ENCODE peak calls at places on chromosomes 1 and 21, in ten cellular contexts. A is HFF-Myc, W is neural crest cell, C is GM03348, S is NCI-H345, L is cardiac muscle cell, I is astrocyte of the spinal cord, R is amygdala, G is GM23338, M is GM13976. Z is an unnamed sample.

GRCh38 chr1:207925210-207925609 is 14.3 kb upstream of the CD34 start:
- DNase-seq in A (no peak), W (peak), C (peak), S (peak), L (peak), I (peak), R (no peak), G (peak), M (no peak), Z (no peak)

GRCh38 chr21:41927727-41928409 is 25.9 kb downstream of the C2CD2 start:
- DNase-seq in A (no peak), W (no peak), C (no peak), S (no peak), L (no peak), I (no peak), R (no peak), G (no peak), M (peak), Z (no peak)

GRCh38 chr1:35544976-35545375 is 12.2 kb downstream of the KIAA0319L start:
- DNase-seq in A (no peak), W (no peak), C (no peak), S (peak), L (peak), I (no peak), R (no peak), G (peak), M (peak), Z (no peak)

GRCh38 chr1:110005971-110006370 is 21.4 kb downstream of the AHCYL1 start:
- DNase-seq in A (no peak), W (no peak), C (peak), S (no peak), L (no peak), I (peak), R (no peak), G (no peak), M (no peak), Z (no peak)

GRCh38 chr21:39083377-39084008 is 99.8 kb downstream of the PSMG1 start:
- DNase-seq in A (no peak), W (no peak), C (no peak), S (no peak), L (peak), I (no peak), R (no peak), G (no peak), M (no peak), Z (no peak)

GRCh38 chr1:17075470-17076255 is 21.8 kb upstream of the SDHB start:
- DNase-seq in A (no peak), W (peak), C (peak), S (no peak), L (peak), I (no peak), R (no peak), G (peak), M (peak), Z (no peak)

GRCh38 chr1:87197156-87197555 is 131.5 kb upstream of the LMO4 start:
- DNase-seq in A (no peak), W (no peak), C (peak), S (no peak), L (peak), I (peak), R (no peak), G (no peak), M (no peak), Z (no peak)

GRCh38 chr1:96840396-96840795 is 118.8 kb downstream of the PTBP2 start:
- DNase-seq in A (no peak), W (no peak), C (no peak), S (no peak), L (no peak), I (peak), R (no peak), G (no peak), M (no peak), Z (no peak)

GRCh38 chr21:35256468-35256988 is 207.4 kb upstream of the RUNX1 start:
- DNase-seq in A (peak), W (peak), C (peak), S (peak), L (peak), I (peak), R (no peak), G (no peak), M (no peak), Z (peak)

GRCh38 chr21:38440746-38441145 is 57.5 kb downstream of the ERG start:
- DNase-seq in A (no peak), W (peak), C (peak), S (no peak), L (peak), I (peak), R (no peak), G (no peak), M (no peak), Z (no peak)

GRCh38 chr1:159170639-159171038 is 776 bp upstream of the CADM3 start:
- DNase-seq in A (no peak), W (no peak), C (no peak), S (no peak), L (peak), I (no peak), R (no peak), G (no peak), M (no peak), Z (no peak)

GRCh38 chr1:36710008-36710407 is 227.3 kb upstream of the CSF3R start:
- DNase-seq in A (no peak), W (no peak), C (no peak), S (no peak), L (no peak), I (no peak), R (no peak), G (no peak), M (no peak), Z (no peak)

GRCh38 chr1:24415910-24416665 is 486 bp downstream of the NIPAL3 start:
- DNase-seq in A (no peak), W (no peak), C (peak), S (no peak), L (peak), I (peak), R (no peak), G (peak), M (no peak), Z (no peak)

GRCh38 chr1:168390261-168390660 is 109.6 kb downstream of the TBX19 start:
- DNase-seq in A (no peak), W (no peak), C (no peak), S (no peak), L (no peak), I (no peak), R (no peak), G (no peak), M (no peak), Z (no peak)

GRCh38 chr21:26146681-26147080 is 23.9 kb downstream of the APP start:
- DNase-seq in A (no peak), W (no peak), C (no peak), S (no peak), L (no peak), I (no peak), R (no peak), G (no peak), M (no peak), Z (no peak)

GRCh38 chr1:86429830-86430229 is 5.9 kb downstream of the CLCA2 start:
- DNase-seq in A (peak), W (no peak), C (peak), S (no peak), L (peak), I (peak), R (no peak), G (no peak), M (no peak), Z (peak)

GRCh38 chr1:15168479-15168878 is 14.9 kb downstream of the TMEM51 start:
- DNase-seq in A (no peak), W (no peak), C (peak), S (no peak), L (peak), I (peak), R (no peak), G (no peak), M (no peak), Z (no peak)

GRCh38 chr1:58895559-58896135 is 111.8 kb upstream of the JUN start:
- DNase-seq in A (no peak), W (no peak), C (no peak), S (no peak), L (no peak), I (no peak), R (no peak), G (no peak), M (no peak), Z (no peak)

GRCh38 chr1:9238550-9238949 is 4.0 kb downstream of the H6PD start:
- DNase-seq in A (no peak), W (no peak), C (no peak), S (no peak), L (no peak), I (no peak), R (no peak), G (no peak), M (no peak), Z (no peak)

GRCh38 chr1:156148236-156148635 is 5.1 kb upstream of the SEMA4A start:
- DNase-seq in A (no peak), W (no peak), C (no peak), S (no peak), L (no peak), I (no peak), R (no peak), G (no peak), M (no peak), Z (no peak)

GRCh38 chr1:227890451-227891222 is 57.1 kb downstream of the WNT9A start:
- DNase-seq in A (no peak), W (no peak), C (no peak), S (no peak), L (no peak), I (no peak), R (no peak), G (no peak), M (no peak), Z (no peak)

GRCh38 chr1:78619803-78620579 is at the start of gene IFI44L:
- DNase-seq in A (peak), W (no peak), C (peak), S (no peak), L (peak), I (peak), R (no peak), G (no peak), M (no peak), Z (no peak)

GRCh38 chr1:32998009-32998555 is 33.5 kb upstream of the RNF19B start:
- DNase-seq in A (no peak), W (no peak), C (no peak), S (no peak), L (no peak), I (no peak), R (no peak), G (no peak), M (no peak), Z (no peak)

GRCh38 chr1:58597076-58597475 is 20.0 kb upstream of the TACSTD2 start:
- DNase-seq in A (no peak), W (no peak), C (peak), S (no peak), L (no peak), I (no peak), R (no peak), G (no peak), M (no peak), Z (no peak)

GRCh38 chr1:162626733-162627132 is 5.5 kb upstream of the DDR2 start:
- DNase-seq in A (no peak), W (no peak), C (no peak), S (no peak), L (no peak), I (no peak), R (no peak), G (no peak), M (peak), Z (no peak)

GRCh38 chr21:15441999-15442398 is 287.8 kb upstream of the USP25 start:
- DNase-seq in A (no peak), W (no peak), C (no peak), S (no peak), L (no peak), I (no peak), R (no peak), G (no peak), M (no peak), Z (no peak)

GRCh38 chr1:78055565-78056132 is 9.9 kb downstream of the GIPC2 start:
- DNase-seq in A (no peak), W (no peak), C (no peak), S (no peak), L (no peak), I (no peak), R (no peak), G (no peak), M (no peak), Z (no peak)

GRCh38 chr1:22709891-22710687 is 550 bp upstream of the EPHB2 start:
- DNase-seq in A (no peak), W (peak), C (peak), S (peak), L (peak), I (peak), R (peak), G (peak), M (no peak), Z (no peak)

GRCh38 chr21:22395965-22396364 is 1397.8 kb downstream of the NCAM2 start:
- DNase-seq in A (no peak), W (no peak), C (no peak), S (no peak), L (no peak), I (no peak), R (no peak), G (no peak), M (no peak), Z (no peak)

GRCh38 chr1:101769520-101769919 is 227.2 kb downstream of the OLFM3 start:
- DNase-seq in A (no peak), W (no peak), C (peak), S (peak), L (peak), I (no peak), R (no peak), G (peak), M (no peak), Z (no peak)

GRCh38 chr1:33008051-33008914 is 28.4 kb downstream of the AK2 start:
- DNase-seq in A (no peak), W (no peak), C (no peak), S (no peak), L (peak), I (no peak), R (no peak), G (no peak), M (no peak), Z (no peak)